ENCODE peak calls at places on chromosome 11, in ten cellular contexts. A, Y, P, D, T, G, R, H, X and I are unnamed samples.

GRCh38 chr11:1763796-1764661 is at the start of gene CTSD:
- DNase-seq in T (peak; percentile 89), X (peak; percentile 64), H (peak; percentile 84), R (peak; percentile 86), G (peak; percentile 84), P (peak; percentile 97), A (peak; percentile 94), D (peak; percentile 89), Y (no peak), I (peak; percentile 100)

GRCh38 chr11:64935634-64936081 is at the start of gene GPHA2:
- DNase-seq in R (no peak), A (no peak), X (peak; percentile 18), P (peak; percentile 69), Y (no peak), T (no peak), G (no peak), D (peak; percentile 64), H (no peak), I (no peak)

GRCh38 chr11:114159802-114160588 is 100.5 kb downstream of the ZBTB16 start:
- DNase-seq in X (peak; percentile 99), H (peak; percentile 99), A (peak; percentile 99), P (peak; percentile 100), T (peak; percentile 100), Y (peak; percentile 99), G (peak; percentile 66), D (peak; percentile 63), R (peak; percentile 100), I (peak; percentile 44)

GRCh38 chr11:121367434-121367833 is 74.9 kb downstream of the SC5D start:
- DNase-seq in P (no peak), G (no peak), A (no peak), R (no peak), X (peak; percentile 56), T (peak; percentile 52), Y (no peak), D (no peak), H (no peak), I (peak; percentile 79)

GRCh38 chr11:2461253-2462091 is 16.7 kb downstream of the KCNQ1 start:
- DNase-seq in P (peak; percentile 81), X (no peak), T (no peak), D (no peak), G (no peak), A (peak; percentile 56), Y (peak; percentile 56), R (no peak), H (peak; percentile 33), I (no peak)

GRCh38 chr11:65553301-65554001 is 4.7 kb downstream of the LTBP3 start:
- DNase-seq in P (peak; percentile 87), G (no peak), T (peak; percentile 72), H (peak; percentile 44), Y (no peak), X (no peak), D (peak; percentile 65), A (no peak), R (no peak), I (no peak)

GRCh38 chr11:33545941-33546340 is 154.7 kb downstream of the C11orf91 start:
- DNase-seq in P (no peak), D (no peak), X (no peak), R (no peak), A (no peak), Y (no peak), H (no peak), T (no peak), G (no peak), I (no peak)

GRCh38 chr11:94768602-94769511 is 701 bp downstream of the AMOTL1 start:
- DNase-seq in T (no peak), Y (no peak), A (peak; percentile 65), H (peak; percentile 54), R (peak; percentile 33), X (peak; percentile 46), P (peak; percentile 87), D (peak; percentile 71), G (no peak), I (peak; percentile 23)

GRCh38 chr11:64844330-64845124 is at the start of gene CDC42BPG:
- DNase-seq in G (peak; percentile 68), A (peak; percentile 76), D (peak; percentile 78), R (peak; percentile 53), H (peak; percentile 72), X (peak; percentile 34), P (no peak), Y (no peak), T (peak; percentile 92), I (peak; percentile 90)

GRCh38 chr11:85595285-85595884 is 31.8 kb downstream of the DLG2 start:
- DNase-seq in H (no peak), Y (no peak), G (peak; percentile 62), R (no peak), P (no peak), D (no peak), X (peak; percentile 51), T (no peak), A (no peak), I (peak; percentile 34)

GRCh38 chr11:65865550-65866172 is 5.4 kb downstream of the MUS81 start:
- DNase-seq in G (no peak), D (no peak), X (no peak), T (no peak), Y (no peak), P (no peak), A (no peak), R (no peak), H (no peak), I (no peak)

GRCh38 chr11:1150769-1151365 is 6.9 kb upstream of the MUC5AC start:
- DNase-seq in D (no peak), R (peak; percentile 59), H (no peak), Y (peak; percentile 70), X (peak; percentile 48), A (peak; percentile 7), G (peak; percentile 93), T (peak; percentile 11), P (peak; percentile 83), I (no peak)

GRCh38 chr11:75520688-75521087 is 5.1 kb downstream of the GDPD5 start:
- DNase-seq in P (no peak), D (no peak), T (no peak), Y (no peak), H (no peak), X (no peak), R (no peak), G (no peak), A (no peak), I (no peak)

GRCh38 chr11:122656631-122657101 is 1.1 kb downstream of the UBASH3B start:
- DNase-seq in G (peak; percentile 43), X (peak; percentile 51), A (peak; percentile 29), T (peak; percentile 32), H (no peak), Y (no peak), D (peak; percentile 42), P (no peak), R (peak; percentile 29), I (peak; percentile 40)

GRCh38 chr11:115552151-115552550 is 47.9 kb upstream of the CADM1 start:
- DNase-seq in T (no peak), H (peak; percentile 59), P (no peak), G (no peak), X (no peak), R (no peak), A (no peak), Y (no peak), D (no peak), I (no peak)

GRCh38 chr11:65814131-65814959 is 19.4 kb upstream of the SNX32 start:
- DNase-seq in Y (no peak), G (no peak), D (no peak), R (no peak), A (no peak), P (no peak), H (no peak), T (no peak), X (no peak), I (no peak)

GRCh38 chr11:80432051-80432450 is 991.2 kb upstream of the TENM4 start:
- DNase-seq in Y (no peak), G (no peak), R (no peak), H (no peak), A (no peak), D (no peak), T (no peak), P (no peak), X (no peak), I (no peak)

DNA sequence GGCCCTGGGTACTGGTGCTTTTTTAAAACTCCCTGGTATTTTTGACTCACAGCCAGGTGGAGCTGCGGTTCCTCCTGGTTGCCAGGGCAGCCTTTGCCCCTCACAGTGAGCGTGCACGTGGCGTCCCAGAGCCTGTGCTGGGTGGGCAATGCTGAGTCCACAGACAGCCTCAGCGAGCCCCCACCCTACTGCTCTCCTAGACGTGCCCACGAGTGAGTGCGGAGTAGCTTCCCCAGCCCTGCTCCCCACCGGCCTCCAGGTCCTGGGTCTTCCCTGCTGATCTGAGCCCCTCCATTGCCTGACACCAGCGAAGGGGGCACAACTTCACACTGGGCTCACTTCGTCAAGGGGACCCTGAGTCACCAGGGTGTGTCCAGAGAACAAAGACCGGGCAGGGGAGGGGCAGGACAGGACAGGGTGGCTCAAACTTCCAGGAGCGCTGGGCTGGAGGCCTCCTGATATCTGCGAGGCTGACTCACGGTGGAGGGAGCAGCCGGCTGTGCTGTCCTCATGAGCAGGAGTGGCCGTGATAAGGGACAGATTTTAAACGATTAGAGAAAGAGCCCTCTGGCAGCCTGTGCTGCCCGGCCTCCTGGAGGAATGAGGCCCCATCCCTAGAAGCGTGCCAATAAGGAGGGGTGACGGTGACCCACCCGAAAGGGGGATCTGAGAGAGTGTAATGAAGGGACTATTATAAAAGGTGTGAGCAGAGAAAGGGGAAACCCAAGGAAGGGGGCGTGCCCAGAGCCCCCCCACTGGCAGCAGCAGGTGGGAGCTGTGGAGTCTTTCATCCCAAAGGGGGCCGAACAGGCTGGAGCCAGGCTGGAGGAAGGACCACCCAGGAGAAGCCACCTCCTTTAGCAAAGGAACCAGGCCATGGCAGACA is 129.3 kb upstream of the FGF3 start:
- DNase-seq in T (no peak), G (peak; percentile 83), P (no peak), X (peak; percentile 41), H (peak; percentile 46), R (no peak), D (no peak), Y (no peak), A (peak; percentile 10), I (no peak)
- TF ChIP-seq CTCF in T (peak; percentile 18), G (peak; percentile 28), P (no peak), X (peak; percentile 11), H (peak; percentile 21), R (peak; percentile 23), D (no peak), Y (no peak), A (peak; percentile 20), I (no peak)

GRCh38 chr11:13031349-13031748 is 22.2 kb downstream of the RASSF10 start:
- DNase-seq in H (no peak), X (no peak), G (no peak), P (no peak), R (no peak), T (no peak), D (no peak), Y (no peak), A (no peak), I (no peak)
- TF ChIP-seq CTCF in H (no peak), X (no peak), G (no peak), P (no peak), R (no peak), T (no peak), D (no peak), Y (no peak), A (no peak), I (no peak)

GRCh38 chr11:70158201-70158600 is 44.9 kb upstream of the FADD start:
- DNase-seq in R (no peak), X (peak; percentile 14), D (peak; percentile 71), T (no peak), G (peak; percentile 55), P (no peak), A (no peak), Y (no peak), H (no peak), I (no peak)
- TF ChIP-seq CTCF in R (peak; percentile 34), X (peak; percentile 56), D (peak; percentile 59), T (peak; percentile 9), G (no peak), P (no peak), A (peak; percentile 35), Y (no peak), H (no peak), I (peak; percentile 38)

GRCh38 chr11:57530596-57531507 is at the start of gene TIMM10:
- DNase-seq in T (peak; percentile 95), X (peak; percentile 98), Y (peak; percentile 95), G (peak; percentile 99), H (peak; percentile 88), D (peak; percentile 88), P (peak; percentile 99), A (peak; percentile 93), R (peak; percentile 96), I (peak; percentile 90)
- TF ChIP-seq CTCF in T (no peak), X (no peak), Y (no peak), G (no peak), H (no peak), D (no peak), P (no peak), A (no peak), R (no peak), I (no peak)